ENCODE peak calls at places on chromosome X, in six cellular contexts. One of them, this sample, is unnamed. For H3K36me3, the result is how much of the 10 kb centered on the place peaks cover.

GRCh38 chrX:30865020-30865419 is 24.0 kb downstream of the TAB3 start:
- DNase-seq in heart left ventricle: no peak
- DNase-seq in Peyer's patch: no peak
- DNase-seq in CD4-positive, CD25-positive, alpha-beta regulatory T cell: no peak
- DNase-seq in cardiac muscle cell: peak
- DNase-seq in A673: peak
- DNase-seq in this sample: peak

GRCh38 chrX:12496343-12496742 is 294.9 kb upstream of the PRPS2 start:
- DNase-seq in heart left ventricle: no peak
- DNase-seq in Peyer's patch: no peak
- DNase-seq in CD4-positive, CD25-positive, alpha-beta regulatory T cell: no peak
- DNase-seq in cardiac muscle cell: no peak
- DNase-seq in A673: no peak
- DNase-seq in this sample: no peak

GRCh38 chrX:19040373-19040772 is 56.5 kb upstream of the PHKA2 start:
- DNase-seq in heart left ventricle: no peak
- DNase-seq in Peyer's patch: no peak
- DNase-seq in CD4-positive, CD25-positive, alpha-beta regulatory T cell: no peak
- DNase-seq in cardiac muscle cell: no peak
- DNase-seq in A673: peak
- DNase-seq in this sample: no peak

GRCh38 chrX:68822641-68823410 is 6.0 kb upstream of the EFNB1 start:
- DNase-seq in heart left ventricle: no peak
- DNase-seq in Peyer's patch: no peak
- DNase-seq in CD4-positive, CD25-positive, alpha-beta regulatory T cell: no peak
- DNase-seq in cardiac muscle cell: peak
- DNase-seq in A673: peak
- DNase-seq in this sample: peak

GRCh38 chrX:143363419-143363818 is 153.9 kb downstream of the SPANXN3 start:
- DNase-seq in heart left ventricle: no peak
- DNase-seq in Peyer's patch: no peak
- DNase-seq in CD4-positive, CD25-positive, alpha-beta regulatory T cell: no peak
- DNase-seq in cardiac muscle cell: no peak
- DNase-seq in A673: no peak
- DNase-seq in this sample: no peak

GRCh38 chrX:151873096-151873495 is 39.6 kb upstream of the MAGEA4 start:
- DNase-seq in heart left ventricle: no peak
- DNase-seq in Peyer's patch: no peak
- DNase-seq in CD4-positive, CD25-positive, alpha-beta regulatory T cell: no peak
- DNase-seq in cardiac muscle cell: no peak
- DNase-seq in A673: no peak
- DNase-seq in this sample: no peak

GRCh38 chrX:14039344-14039743 is 9.7 kb upstream of the GEMIN8 start:
- DNase-seq in heart left ventricle: peak
- DNase-seq in Peyer's patch: peak
- DNase-seq in CD4-positive, CD25-positive, alpha-beta regulatory T cell: peak
- DNase-seq in cardiac muscle cell: peak
- DNase-seq in A673: peak
- DNase-seq in this sample: peak

GRCh38 chrX:155242300-155242699 is 22.0 kb downstream of the RAB39B start:
- DNase-seq in heart left ventricle: no peak
- DNase-seq in Peyer's patch: no peak
- DNase-seq in CD4-positive, CD25-positive, alpha-beta regulatory T cell: no peak
- DNase-seq in cardiac muscle cell: no peak
- DNase-seq in A673: no peak
- DNase-seq in this sample: no peak

GRCh38 chrX:13091111-13091765 is 46.8 kb upstream of the FAM9C start:
- DNase-seq in heart left ventricle: no peak
- DNase-seq in Peyer's patch: peak
- DNase-seq in CD4-positive, CD25-positive, alpha-beta regulatory T cell: no peak
- DNase-seq in cardiac muscle cell: no peak
- DNase-seq in A673: no peak
- DNase-seq in this sample: peak

GRCh38 chrX:13167444-13168207 is 123.2 kb upstream of the FAM9C start:
- DNase-seq in heart left ventricle: no peak
- DNase-seq in Peyer's patch: no peak
- DNase-seq in CD4-positive, CD25-positive, alpha-beta regulatory T cell: no peak
- DNase-seq in cardiac muscle cell: no peak
- DNase-seq in A673: peak
- DNase-seq in this sample: no peak

GRCh38 chrX:108019382-108019857 is 25.4 kb upstream of the VSIG1 start:
- DNase-seq in heart left ventricle: no peak
- DNase-seq in Peyer's patch: no peak
- DNase-seq in CD4-positive, CD25-positive, alpha-beta regulatory T cell: no peak
- DNase-seq in cardiac muscle cell: no peak
- DNase-seq in A673: no peak
- DNase-seq in this sample: no peak

GRCh38 chrX:14064632-14065432 is 35.1 kb upstream of the GEMIN8 start:
- DNase-seq in heart left ventricle: no peak
- DNase-seq in Peyer's patch: no peak
- DNase-seq in CD4-positive, CD25-positive, alpha-beta regulatory T cell: no peak
- DNase-seq in cardiac muscle cell: no peak
- DNase-seq in A673: no peak
- DNase-seq in this sample: no peak

GRCh38 chrX:13533726-13534125 is 35.7 kb upstream of the EGFL6 start:
- DNase-seq in heart left ventricle: no peak
- DNase-seq in Peyer's patch: no peak
- DNase-seq in CD4-positive, CD25-positive, alpha-beta regulatory T cell: no peak
- DNase-seq in cardiac muscle cell: no peak
- DNase-seq in A673: no peak
- DNase-seq in this sample: no peak

GRCh38 chrX:13893826-13894225 is 76.9 kb upstream of the GPM6B start:
- DNase-seq in heart left ventricle: peak
- DNase-seq in Peyer's patch: no peak
- DNase-seq in CD4-positive, CD25-positive, alpha-beta regulatory T cell: no peak
- DNase-seq in cardiac muscle cell: no peak
- DNase-seq in A673: peak
- DNase-seq in this sample: no peak

GRCh38 chrX:75887833-75888232 is 102.8 kb upstream of the MAGEE2 start:
- DNase-seq in heart left ventricle: no peak
- DNase-seq in Peyer's patch: no peak
- DNase-seq in CD4-positive, CD25-positive, alpha-beta regulatory T cell: no peak
- DNase-seq in cardiac muscle cell: no peak
- DNase-seq in A673: no peak
- DNase-seq in this sample: no peak

GRCh38 chrX:130716822-130717405 is 186.1 kb downstream of the ENOX2 start:
- DNase-seq in heart left ventricle: no peak
- DNase-seq in Peyer's patch: no peak
- DNase-seq in CD4-positive, CD25-positive, alpha-beta regulatory T cell: no peak
- DNase-seq in cardiac muscle cell: no peak
- DNase-seq in A673: no peak
- DNase-seq in this sample: no peak

GRCh38 chrX:62923093-62923492 is 428.0 kb downstream of the SPIN4 start:
- DNase-seq in heart left ventricle: no peak
- DNase-seq in Peyer's patch: no peak
- DNase-seq in CD4-positive, CD25-positive, alpha-beta regulatory T cell: no peak
- DNase-seq in cardiac muscle cell: no peak
- DNase-seq in A673: no peak
- DNase-seq in this sample: no peak
- H3K4me3 ChIP-seq in heart left ventricle: no peak
- H3K4me3 ChIP-seq in Peyer's patch: no peak
- H3K4me3 ChIP-seq in CD4-positive, CD25-positive, alpha-beta regulatory T cell: no peak
- H3K4me3 ChIP-seq in cardiac muscle cell: no peak
- H3K4me3 ChIP-seq in A673: no peak
- H3K4me3 ChIP-seq in this sample: no peak

GRCh38 chrX:1528884-1529203 is 8.1 kb downstream of the P2RY8 start:
- DNase-seq in heart left ventricle: no peak
- DNase-seq in Peyer's patch: no peak
- DNase-seq in CD4-positive, CD25-positive, alpha-beta regulatory T cell: no peak
- DNase-seq in cardiac muscle cell: no peak
- DNase-seq in A673: no peak
- DNase-seq in this sample: no peak

GRCh38 chrX:1528186-1528883 is 8.7 kb downstream of the P2RY8 start:
- DNase-seq in heart left ventricle: no peak
- DNase-seq in Peyer's patch: no peak
- DNase-seq in CD4-positive, CD25-positive, alpha-beta regulatory T cell: no peak
- DNase-seq in cardiac muscle cell: no peak
- DNase-seq in A673: no peak
- DNase-seq in this sample: no peak

GRCh38 chrX:1531106-1531890 is 5.7 kb downstream of the P2RY8 start:
- DNase-seq in heart left ventricle: no peak
- DNase-seq in Peyer's patch: no peak
- DNase-seq in CD4-positive, CD25-positive, alpha-beta regulatory T cell: no peak
- DNase-seq in cardiac muscle cell: no peak
- DNase-seq in A673: no peak
- DNase-seq in this sample: peak

GRCh38 chrX:1529328-1529727 is 7.7 kb downstream of the P2RY8 start:
- DNase-seq in heart left ventricle: no peak
- DNase-seq in Peyer's patch: no peak
- DNase-seq in CD4-positive, CD25-positive, alpha-beta regulatory T cell: no peak
- DNase-seq in cardiac muscle cell: no peak
- DNase-seq in A673: no peak
- DNase-seq in this sample: no peak

GRCh38 chrX:1529756-1530155 is 7.2 kb downstream of the P2RY8 start:
- DNase-seq in heart left ventricle: no peak
- DNase-seq in Peyer's patch: no peak
- DNase-seq in CD4-positive, CD25-positive, alpha-beta regulatory T cell: no peak
- DNase-seq in cardiac muscle cell: no peak
- DNase-seq in A673: no peak
- DNase-seq in this sample: no peak
- H3K36me3 ChIP-seq in heart left ventricle: under half
- H3K36me3 ChIP-seq in Peyer's patch: under half
- H3K36me3 ChIP-seq in CD4-positive, CD25-positive, alpha-beta regulatory T cell: under half
- H3K36me3 ChIP-seq in cardiac muscle cell: under half
- H3K36me3 ChIP-seq in A673: under half
- H3K36me3 ChIP-seq in this sample: under half

GRCh38 chrX:71493111-71493613 is 39.7 kb upstream of the OGT start:
- DNase-seq in heart left ventricle: no peak
- DNase-seq in Peyer's patch: no peak
- DNase-seq in CD4-positive, CD25-positive, alpha-beta regulatory T cell: no peak
- DNase-seq in cardiac muscle cell: no peak
- DNase-seq in A673: no peak
- DNase-seq in this sample: no peak
- H3K4me3 ChIP-seq in heart left ventricle: peak
- H3K4me3 ChIP-seq in Peyer's patch: peak
- H3K4me3 ChIP-seq in CD4-positive, CD25-positive, alpha-beta regulatory T cell: no peak
- H3K4me3 ChIP-seq in cardiac muscle cell: no peak
- H3K4me3 ChIP-seq in A673: peak
- H3K4me3 ChIP-seq in this sample: no peak

GRCh38 chrX:47204970-47205369 is 11.3 kb downstream of the UBA1 start:
- DNase-seq in heart left ventricle: no peak
- DNase-seq in Peyer's patch: no peak
- DNase-seq in CD4-positive, CD25-positive, alpha-beta regulatory T cell: no peak
- DNase-seq in cardiac muscle cell: no peak
- DNase-seq in A673: no peak
- DNase-seq in this sample: no peak

GRCh38 chrX:47201545-47201944 is 7.9 kb downstream of the UBA1 start:
- DNase-seq in heart left ventricle: no peak
- DNase-seq in Peyer's patch: no peak
- DNase-seq in CD4-positive, CD25-positive, alpha-beta regulatory T cell: no peak
- DNase-seq in cardiac muscle cell: no peak
- DNase-seq in A673: no peak
- DNase-seq in this sample: no peak

GRCh38 chrX:47200385-47201150 is 6.9 kb downstream of the UBA1 start:
- DNase-seq in heart left ventricle: no peak
- DNase-seq in Peyer's patch: no peak
- DNase-seq in CD4-positive, CD25-positive, alpha-beta regulatory T cell: no peak
- DNase-seq in cardiac muscle cell: no peak
- DNase-seq in A673: no peak
- DNase-seq in this sample: no peak

GRCh38 chrX:47202316-47202715 is 8.7 kb downstream of the UBA1 start:
- DNase-seq in heart left ventricle: no peak
- DNase-seq in Peyer's patch: no peak
- DNase-seq in CD4-positive, CD25-positive, alpha-beta regulatory T cell: no peak
- DNase-seq in cardiac muscle cell: no peak
- DNase-seq in A673: no peak
- DNase-seq in this sample: no peak

DNA sequence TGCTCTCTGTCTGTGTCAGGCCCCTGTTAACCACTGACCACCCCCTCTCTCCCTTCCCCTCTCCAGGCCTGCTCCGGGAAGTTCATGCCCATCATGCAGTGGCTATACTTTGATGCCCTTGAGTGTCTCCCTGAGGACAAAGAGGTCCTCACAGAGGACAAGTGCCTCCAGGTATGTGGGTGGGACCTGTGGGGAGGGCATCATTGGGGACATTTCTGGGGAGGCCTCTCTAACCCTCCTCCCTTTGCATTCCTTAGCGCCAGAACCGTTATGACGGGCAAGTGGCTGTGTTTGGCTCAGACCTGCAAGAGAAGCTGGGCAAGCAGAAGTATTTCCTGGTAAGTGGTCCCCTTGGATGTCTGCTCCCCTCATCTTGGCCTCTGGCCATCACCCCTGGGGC is 9.2 kb downstream of the UBA1 start:
- DNase-seq in heart left ventricle: no peak
- DNase-seq in Peyer's patch: no peak
- DNase-seq in CD4-positive, CD25-positive, alpha-beta regulatory T cell: no peak
- DNase-seq in cardiac muscle cell: no peak
- DNase-seq in A673: no peak
- DNase-seq in this sample: no peak
- H3K36me3 ChIP-seq in heart left ventricle: under half
- H3K36me3 ChIP-seq in Peyer's patch: half or more
- H3K36me3 ChIP-seq in CD4-positive, CD25-positive, alpha-beta regulatory T cell: half or more
- H3K36me3 ChIP-seq in cardiac muscle cell: half or more
- H3K36me3 ChIP-seq in A673: half or more
- H3K36me3 ChIP-seq in this sample: half or more

GRCh38 chrX:38561951-38562719 is 793 bp downstream of the TSPAN7 start:
- DNase-seq in heart left ventricle: peak
- DNase-seq in Peyer's patch: peak
- DNase-seq in CD4-positive, CD25-positive, alpha-beta regulatory T cell: peak
- DNase-seq in cardiac muscle cell: peak
- DNase-seq in A673: peak
- DNase-seq in this sample: peak
- H3K4me3 ChIP-seq in heart left ventricle: peak
- H3K4me3 ChIP-seq in Peyer's patch: peak
- H3K4me3 ChIP-seq in CD4-positive, CD25-positive, alpha-beta regulatory T cell: no peak
- H3K4me3 ChIP-seq in cardiac muscle cell: peak
- H3K4me3 ChIP-seq in A673: peak
- H3K4me3 ChIP-seq in this sample: peak

GRCh38 chrX:41209853-41210252 is 124.1 kb upstream of the DDX3X start:
- DNase-seq in heart left ventricle: no peak
- DNase-seq in Peyer's patch: no peak
- DNase-seq in CD4-positive, CD25-positive, alpha-beta regulatory T cell: no peak
- DNase-seq in cardiac muscle cell: no peak
- DNase-seq in A673: no peak
- DNase-seq in this sample: no peak
- H3K36me3 ChIP-seq in heart left ventricle: under half
- H3K36me3 ChIP-seq in Peyer's patch: under half
- H3K36me3 ChIP-seq in CD4-positive, CD25-positive, alpha-beta regulatory T cell: half or more
- H3K36me3 ChIP-seq in cardiac muscle cell: under half
- H3K36me3 ChIP-seq in A673: half or more
- H3K36me3 ChIP-seq in this sample: under half

DNA sequence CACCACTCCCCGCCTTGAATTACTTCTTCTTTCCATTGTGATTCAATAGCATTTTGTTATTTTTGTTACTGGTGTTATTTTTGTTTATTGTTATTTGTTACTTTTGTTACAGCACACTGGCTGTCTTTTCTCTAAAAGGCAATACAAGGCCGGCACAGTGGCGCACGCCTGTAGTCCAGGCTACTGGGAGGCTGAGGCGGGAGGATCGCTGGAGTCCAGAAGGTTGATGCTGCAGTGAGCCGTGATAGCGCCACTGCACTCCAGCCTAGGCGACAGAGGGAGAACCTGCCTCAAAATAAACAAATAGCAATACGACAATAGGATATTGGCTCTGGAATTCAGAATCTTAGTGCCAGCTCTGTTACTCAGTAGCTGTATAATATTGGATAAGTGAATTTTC is 1.0 kb upstream of the MED12 start:
- DNase-seq in heart left ventricle: no peak
- DNase-seq in Peyer's patch: no peak
- DNase-seq in CD4-positive, CD25-positive, alpha-beta regulatory T cell: no peak
- DNase-seq in cardiac muscle cell: no peak
- DNase-seq in A673: no peak
- DNase-seq in this sample: no peak
- H3K4me3 ChIP-seq in heart left ventricle: peak
- H3K4me3 ChIP-seq in Peyer's patch: no peak
- H3K4me3 ChIP-seq in CD4-positive, CD25-positive, alpha-beta regulatory T cell: peak
- H3K4me3 ChIP-seq in cardiac muscle cell: no peak
- H3K4me3 ChIP-seq in A673: no peak
- H3K4me3 ChIP-seq in this sample: no peak